ENCODE peak calls at places on chromosomes 3 and 15, in five cellular contexts. N is CD4-positive, alpha-beta T cell; H is endothelial cell of umbilical vein; X is esophagus squamous epithelium; P is heart left ventricle. O is an unnamed sample.
A peak's percentile ranks its signal among the peaks of the same experiment; 100 is the strongest.

GRCh38 chr3:100899440-100900091 is 93.7 kb downstream of the ABI3BP start:
- DNase-seq in P (no peak), X (no peak), N (no peak), H (peak; percentile 92), O (no peak)

GRCh38 chr3:39753361-39753760 is 56.0 kb upstream of the MYRIP start:
- DNase-seq in H (no peak), N (no peak), P (no peak), X (no peak), O (no peak)

GRCh38 chr3:69161587-69162196 is 39.3 kb upstream of the LMOD3 start:
- DNase-seq in P (no peak), X (no peak), H (peak; percentile 65), N (no peak), O (no peak)

GRCh38 chr3:193194417-193194816 is 46.6 kb upstream of the PLAAT1 start:
- DNase-seq in X (no peak), P (no peak), H (no peak), N (no peak), O (no peak)

GRCh38 chr15:31151301-31152233 is 50.0 kb upstream of the TRPM1 start:
- DNase-seq in P (no peak), H (no peak), N (no peak), X (no peak), O (no peak)

GRCh38 chr15:74613953-74614743 is 1.5 kb upstream of the CLK3 start:
- DNase-seq in X (no peak), H (peak; percentile 77), P (no peak), N (no peak), O (no peak)

GRCh38 chr3:173892547-173892946 is 495.0 kb downstream of the NLGN1 start:
- DNase-seq in P (no peak), H (peak; percentile 61), N (no peak), X (no peak), O (no peak)

GRCh38 chr3:2706144-2706835 is 403.9 kb downstream of the IL5RA start:
- DNase-seq in H (no peak), P (no peak), X (no peak), N (no peak), O (no peak)

GRCh38 chr15:77821188-77821958 is 188.7 kb upstream of the LINGO1 start:
- DNase-seq in N (no peak), H (peak; percentile 55), P (peak; percentile 55), X (no peak), O (peak; percentile 68)

GRCh38 chr3:129574206-129574605 is 31.2 kb downstream of the H1-8 start:
- DNase-seq in P (peak; percentile 23), X (no peak), N (no peak), H (no peak), O (no peak)

GRCh38 chr3:175212896-175213295 is 353.8 kb downstream of the NAALADL2 start:
- DNase-seq in X (no peak), N (no peak), H (no peak), P (no peak), O (no peak)

GRCh38 chr15:32828507-32829186 is 110.8 kb downstream of the GREM1 start:
- DNase-seq in N (no peak), X (no peak), P (no peak), H (no peak), O (no peak)

GRCh38 chr3:187027531-187027936 is 97.2 kb downstream of the ST6GAL1 start:
- DNase-seq in H (no peak), P (no peak), N (peak; percentile 84), X (no peak), O (no peak)

GRCh38 chr15:64137226-64137833 is 14.2 kb upstream of the SNX22 start:
- DNase-seq in X (no peak), P (no peak), H (no peak), N (no peak), O (no peak)

GRCh38 chr3:193347507-193348501 is 30.7 kb downstream of the ATP13A5 start:
- DNase-seq in P (no peak), X (no peak), N (no peak), H (no peak), O (no peak)

GRCh38 chr3:101677436-101678286 is 729 bp upstream of the ZBTB11 start:
- DNase-seq in H (no peak), N (peak; percentile 20), X (no peak), P (peak; percentile 32), O (no peak)

GRCh38 chr3:16423298-16423697 is 90.2 kb downstream of the RFTN1 start:
- DNase-seq in X (no peak), P (no peak), H (no peak), N (no peak), O (no peak)

GRCh38 chr15:96338772-96339661 is 8.5 kb downstream of the NR2F2 start:
- DNase-seq in N (no peak), X (no peak), H (peak; percentile 72), P (no peak), O (no peak)

GRCh38 chr3:38577089-38578080 is 72.1 kb downstream of the SCN5A start:
- DNase-seq in N (no peak), X (no peak), P (no peak), H (no peak), O (no peak)

GRCh38 chr3:187518616-187519015 is 150.4 kb downstream of the RTP4 start:
- DNase-seq in N (no peak), X (no peak), P (no peak), H (no peak), O (no peak)

GRCh38 chr3:66469220-66469640 is 31.6 kb downstream of the LRIG1 start:
- DNase-seq in H (no peak), P (no peak), N (no peak), X (no peak), O (no peak)

GRCh38 chr3:129783470-129783869 is 110.0 kb downstream of the TMCC1 start:
- DNase-seq in N (no peak), X (no peak), H (no peak), P (no peak), O (no peak)

GRCh38 chr15:83206387-83206970 is 1.1 kb downstream of the HDGFL3 start:
- DNase-seq in H (no peak), N (no peak), P (no peak), X (no peak), O (no peak)

GRCh38 chr3:195855471-195856409 is 44.0 kb upstream of the MUC4 start:
- DNase-seq in H (no peak), P (no peak), X (no peak), N (no peak), O (no peak)

GRCh38 chr3:56408761-56409196 is 59.5 kb downstream of the ERC2 start:
- DNase-seq in N (no peak), X (no peak), H (no peak), P (no peak), O (no peak)

GRCh38 chr15:73326157-73326556 is 42.6 kb downstream of the HCN4 start:
- DNase-seq in X (no peak), H (no peak), P (no peak), N (no peak), O (no peak)

GRCh38 chr3:128491071-128491899 is 1.7 kb downstream of the GATA2 start:
- DNase-seq in X (no peak), P (no peak), N (no peak), H (peak; percentile 50), O (no peak)

GRCh38 chr3:172167892-172168648 is 128.7 kb downstream of the FNDC3B start:
- DNase-seq in N (no peak), X (no peak), P (no peak), H (no peak), O (no peak)

GRCh38 chr3:146130881-146131371 is 30.1 kb downstream of the PLOD2 start:
- DNase-seq in X (no peak), N (no peak), P (no peak), H (no peak), O (no peak)

GRCh38 chr15:60095711-60096110 is 91.6 kb downstream of the FOXB1 start:
- DNase-seq in X (no peak), H (no peak), P (no peak), N (no peak), O (no peak)

DNA sequence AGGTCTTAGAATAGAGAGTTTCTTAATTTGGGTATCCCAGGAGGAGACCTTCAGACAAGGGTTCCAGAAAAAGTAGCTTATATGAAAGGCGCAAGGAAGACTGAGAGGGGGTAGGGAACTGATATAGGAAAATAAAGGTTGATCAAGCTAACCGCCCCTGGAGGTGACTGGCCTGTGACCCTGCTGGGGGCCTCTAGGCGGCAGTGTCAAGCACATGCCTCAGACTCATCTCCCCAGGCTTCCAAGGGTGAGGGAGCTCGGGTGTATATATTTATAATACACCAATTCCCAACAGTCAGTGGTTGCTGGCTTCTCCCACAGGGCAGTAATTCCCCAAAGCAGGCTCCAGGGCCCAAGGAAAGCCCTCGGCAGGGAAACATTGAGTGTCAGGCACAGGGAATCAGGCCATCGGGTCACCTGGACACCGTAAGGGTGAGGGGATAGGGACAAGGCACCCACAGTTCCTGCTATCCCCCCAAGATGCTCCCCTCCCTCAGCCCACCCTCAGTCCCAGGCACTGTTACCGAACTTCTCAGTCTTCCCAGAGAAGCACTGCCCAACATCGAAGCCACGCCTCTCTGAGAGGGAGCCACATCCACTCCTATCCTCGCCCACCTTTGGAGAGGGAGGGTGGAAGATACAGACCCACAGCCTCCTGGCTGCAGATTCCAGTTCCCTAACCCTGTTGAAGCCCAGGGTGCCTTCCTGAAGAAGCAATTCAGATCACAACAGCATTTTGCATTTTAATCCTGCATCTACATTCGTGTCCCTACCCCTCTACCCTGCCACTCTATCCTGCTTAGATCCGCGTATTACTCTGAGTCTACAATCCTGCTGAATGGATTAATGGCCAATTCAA is 19.5 kb upstream of the CAV3 start:
- DNase-seq in N (no peak), H (no peak), P (no peak), X (no peak), O (no peak)
- TF ChIP-seq CTCF in N (no peak), H (peak; percentile 8), P (no peak), X (peak; percentile 30), O (peak; percentile 50)

GRCh38 chr15:33956397-33956796 is 11.9 kb upstream of the CHRM5 start:
- DNase-seq in X (no peak), H (peak; percentile 31), P (no peak), N (no peak), O (no peak)

GRCh38 chr15:33960160-33960559 is 8.1 kb upstream of the CHRM5 start:
- DNase-seq in P (no peak), X (no peak), H (no peak), N (no peak), O (no peak)

GRCh38 chr15:33955945-33956344 is 12.4 kb upstream of the CHRM5 start:
- DNase-seq in X (no peak), P (no peak), N (no peak), H (no peak), O (no peak)
- TF ChIP-seq CTCF in X (no peak), P (no peak), N (no peak), H (no peak), O (no peak)

GRCh38 chr15:93974804-93975481 is 256.4 kb upstream of the MCTP2 start:
- DNase-seq in X (no peak), N (no peak), H (no peak), P (no peak), O (no peak)
- TF ChIP-seq CTCF in X (peak; percentile 58), N (no peak), H (no peak), P (peak; percentile 23), O (peak; percentile 68)

DNA sequence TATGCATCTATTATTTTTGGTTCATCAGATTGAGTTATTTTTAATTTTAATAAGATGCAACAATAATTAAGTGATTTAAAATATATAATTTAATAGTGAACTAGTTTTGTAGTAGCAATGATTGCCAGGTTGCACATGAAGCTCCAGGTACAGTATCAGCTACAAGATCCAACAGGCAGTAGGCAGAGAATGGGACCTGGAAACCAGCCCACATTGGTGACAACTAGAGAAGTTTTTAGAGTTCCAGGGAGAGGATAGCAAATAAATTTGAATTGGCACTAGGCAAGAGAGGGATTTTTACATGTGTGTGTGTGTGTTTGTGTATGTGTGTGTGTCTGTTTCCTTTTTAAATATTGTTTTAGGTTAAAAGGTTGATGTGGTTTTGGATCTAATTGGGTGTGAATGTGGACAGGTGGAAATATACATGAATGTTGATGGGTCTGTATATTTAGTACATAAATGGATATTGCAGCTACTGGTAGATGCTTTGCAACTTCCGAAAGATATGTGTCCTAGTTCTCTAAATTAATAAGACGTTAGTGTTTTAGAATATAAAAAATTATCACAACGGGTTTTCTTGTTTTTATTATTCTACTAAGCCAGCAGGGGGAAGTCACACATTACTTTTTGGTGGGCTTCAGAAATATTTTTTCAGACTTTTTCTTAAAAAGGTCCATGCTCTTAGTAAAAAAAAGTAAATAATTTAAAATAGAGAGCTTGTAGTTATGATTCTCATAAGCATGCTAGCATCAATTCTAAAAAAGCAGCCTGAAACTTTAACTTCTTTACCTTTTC is 110.1 kb upstream of the GBE1 start:
- DNase-seq in N (no peak), H (no peak), P (no peak), X (no peak), O (no peak)
- TF ChIP-seq CTCF in N (no peak), H (no peak), P (peak; percentile 19), X (no peak), O (peak; percentile 47)